ENCODE peak calls at places on chromosome 20, in six cellular contexts. Q is activated CD8-positive, alpha-beta T cell treated with anti-CD3 and anti-CD28 coated beads for 36 hours; L is stimulated activated effector memory CD8-positive, alpha-beta T cell treated with anti-CD3 and anti-CD28 coated beads, Interleukin-12 subunit alpha, Interleukin-12 subunit beta, amount 100 ng/mL, for 72 hours; W is SK-N-SH treated with all-trans-retinoic acid at 6 μM for 48 hours; I is left ventricle myocardium superior; G is heart left ventricle. K is an unnamed sample.

GRCh38 chr20:53030061-53030460 is 57.9 kb downstream of the TSHZ2 start:
- ATAC-seq in Q (no peak), L (no peak), W (no peak), I (no peak), G (no peak), K (peak)

GRCh38 chr20:50467618-50468373 is 42.4 kb upstream of the PTPN1 start:
- ATAC-seq in Q (peak), L (peak), W (peak), I (peak), G (peak), K (peak)

GRCh38 chr20:50953196-50953595 is 5.1 kb downstream of the DPM1 start:
- ATAC-seq in Q (no peak), L (peak), W (no peak), I (no peak), G (no peak), K (peak)

GRCh38 chr20:45890077-45890996 is 671 bp downstream of the NEURL2 start:
- ATAC-seq in Q (peak), L (peak), W (peak), I (peak), G (peak), K (peak)

GRCh38 chr20:8073024-8073832 is 53.7 kb upstream of the TMX4 start:
- ATAC-seq in Q (peak), L (peak), W (peak), I (no peak), G (peak), K (peak)

GRCh38 chr20:31681769-31682168 is 40.9 kb downstream of the BCL2L1 start:
- ATAC-seq in Q (no peak), L (no peak), W (no peak), I (peak), G (no peak), K (no peak)

GRCh38 chr20:23361108-23361650 is 803 bp upstream of the GZF1 start:
- ATAC-seq in Q (peak), L (no peak), W (no peak), I (peak), G (no peak), K (no peak)

GRCh38 chr20:43440531-43440930 is 17.2 kb upstream of the SRSF6 start:
- ATAC-seq in Q (no peak), L (no peak), W (no peak), I (no peak), G (no peak), K (no peak)

GRCh38 chr20:45336530-45337366 is 11.5 kb downstream of the SDC4 start:
- ATAC-seq in Q (no peak), L (no peak), W (peak), I (peak), G (peak), K (no peak)

GRCh38 chr20:20216941-20217340 is 151.0 kb upstream of the INSM1 start:
- ATAC-seq in Q (no peak), L (no peak), W (no peak), I (no peak), G (no peak), K (no peak)

GRCh38 chr20:483791-484644 is 21.7 kb upstream of the TBC1D20 start:
- ATAC-seq in Q (no peak), L (no peak), W (no peak), I (peak), G (peak), K (no peak)

GRCh38 chr20:22682381-22682780 is 98.0 kb upstream of the FOXA2 start:
- ATAC-seq in Q (no peak), L (no peak), W (no peak), I (no peak), G (no peak), K (no peak)

GRCh38 chr20:64161595-64162238 is 2.5 kb upstream of the MYT1 start:
- ATAC-seq in Q (peak), L (peak), W (no peak), I (peak), G (peak), K (no peak)

GRCh38 chr20:8265588-8265987 is 133.5 kb downstream of the PLCB1 start:
- ATAC-seq in Q (no peak), L (no peak), W (no peak), I (no peak), G (no peak), K (no peak)

GRCh38 chr20:25051386-25052155 is 6.4 kb downstream of the ACSS1 start:
- ATAC-seq in Q (no peak), L (no peak), W (no peak), I (no peak), G (no peak), K (no peak)

GRCh38 chr20:13012886-13013285 is 4.1 kb downstream of the SPTLC3 start:
- ATAC-seq in Q (no peak), L (no peak), W (no peak), I (no peak), G (no peak), K (no peak)